ENCODE peak calls at places on chromosomes 4 and X, in five cellular contexts. One of them, this sample, is unnamed.

GRCh38 chr4:102518703-102519131 is 17.6 kb downstream of the NFKB1 start:
- DNase-seq in AG04449: no peak
- DNase-seq in osteocyte: no peak
- DNase-seq in right lobe of liver: no peak
- DNase-seq in CD8-positive, alpha-beta T cell: no peak
- DNase-seq in this sample: no peak

GRCh38 chrX:38804481-38805293 is 3.4 kb downstream of the MID1IP1 start:
- DNase-seq in right lobe of liver: peak
- DNase-seq in CD8-positive, alpha-beta T cell: peak
- DNase-seq in AG04449: no peak
- DNase-seq in osteocyte: no peak
- DNase-seq in this sample: peak

GRCh38 chr4:109332926-109333464 is 30.5 kb upstream of the COL25A1 start:
- DNase-seq in AG04449: no peak
- DNase-seq in right lobe of liver: no peak
- DNase-seq in CD8-positive, alpha-beta T cell: no peak
- DNase-seq in osteocyte: no peak
- DNase-seq in this sample: no peak

GRCh38 chr4:766152-766515 is 59.8 kb downstream of the CPLX1 start:
- DNase-seq in AG04449: no peak
- DNase-seq in right lobe of liver: no peak
- DNase-seq in osteocyte: no peak
- DNase-seq in CD8-positive, alpha-beta T cell: no peak
- DNase-seq in this sample: no peak

GRCh38 chr4:91298156-91298700 is 1005.5 kb upstream of the GRID2 start:
- DNase-seq in AG04449: no peak
- DNase-seq in right lobe of liver: no peak
- DNase-seq in osteocyte: no peak
- DNase-seq in CD8-positive, alpha-beta T cell: no peak
- DNase-seq in this sample: no peak

GRCh38 chr4:25914670-25915358 is 794 bp downstream of the SMIM20 start:
- DNase-seq in AG04449: no peak
- DNase-seq in right lobe of liver: no peak
- DNase-seq in osteocyte: no peak
- DNase-seq in CD8-positive, alpha-beta T cell: no peak
- DNase-seq in this sample: peak

GRCh38 chr4:31918891-31919290 is 1198.7 kb downstream of the PCDH7 start:
- DNase-seq in osteocyte: no peak
- DNase-seq in right lobe of liver: no peak
- DNase-seq in AG04449: no peak
- DNase-seq in CD8-positive, alpha-beta T cell: no peak
- DNase-seq in this sample: no peak

GRCh38 chr4:95510145-95510544 is 38.6 kb downstream of the UNC5C start:
- DNase-seq in CD8-positive, alpha-beta T cell: no peak
- DNase-seq in osteocyte: no peak
- DNase-seq in right lobe of liver: no peak
- DNase-seq in AG04449: no peak
- DNase-seq in this sample: no peak

GRCh38 chrX:131675596-131676194 is 131.8 kb downstream of the OR13H1 start:
- DNase-seq in right lobe of liver: no peak
- DNase-seq in AG04449: no peak
- DNase-seq in CD8-positive, alpha-beta T cell: no peak
- DNase-seq in osteocyte: no peak
- DNase-seq in this sample: peak
- TF ChIP-seq CTCF in right lobe of liver: peak
- TF ChIP-seq CTCF in AG04449: no peak
- TF ChIP-seq CTCF in CD8-positive, alpha-beta T cell: no peak
- TF ChIP-seq CTCF in osteocyte: peak
- TF ChIP-seq CTCF in this sample: peak

DNA sequence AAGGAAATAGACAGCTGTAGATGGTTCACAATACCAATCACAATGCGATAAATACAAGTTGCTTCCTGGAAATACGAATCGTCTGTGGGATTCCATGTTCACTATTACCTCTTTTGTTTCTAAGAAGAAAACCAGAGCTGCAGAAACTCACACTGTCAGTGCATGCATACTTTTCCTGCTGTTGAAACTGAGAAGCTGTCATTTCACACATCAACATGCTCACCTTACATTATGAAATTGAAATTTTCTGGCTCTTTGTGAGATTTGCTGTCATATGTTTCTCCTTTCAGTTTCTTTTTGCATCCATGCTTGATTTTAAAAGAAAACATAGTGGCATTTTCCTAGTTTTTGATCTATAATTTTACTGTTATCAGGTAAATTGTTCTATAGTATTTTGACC is 418.3 kb upstream of the HTR2C start:
- DNase-seq in osteocyte: no peak
- DNase-seq in right lobe of liver: no peak
- DNase-seq in AG04449: no peak
- DNase-seq in CD8-positive, alpha-beta T cell: no peak
- DNase-seq in this sample: no peak
- TF ChIP-seq CTCF in osteocyte: no peak
- TF ChIP-seq CTCF in right lobe of liver: no peak
- TF ChIP-seq CTCF in AG04449: no peak
- TF ChIP-seq CTCF in CD8-positive, alpha-beta T cell: no peak
- TF ChIP-seq CTCF in this sample: no peak

DNA sequence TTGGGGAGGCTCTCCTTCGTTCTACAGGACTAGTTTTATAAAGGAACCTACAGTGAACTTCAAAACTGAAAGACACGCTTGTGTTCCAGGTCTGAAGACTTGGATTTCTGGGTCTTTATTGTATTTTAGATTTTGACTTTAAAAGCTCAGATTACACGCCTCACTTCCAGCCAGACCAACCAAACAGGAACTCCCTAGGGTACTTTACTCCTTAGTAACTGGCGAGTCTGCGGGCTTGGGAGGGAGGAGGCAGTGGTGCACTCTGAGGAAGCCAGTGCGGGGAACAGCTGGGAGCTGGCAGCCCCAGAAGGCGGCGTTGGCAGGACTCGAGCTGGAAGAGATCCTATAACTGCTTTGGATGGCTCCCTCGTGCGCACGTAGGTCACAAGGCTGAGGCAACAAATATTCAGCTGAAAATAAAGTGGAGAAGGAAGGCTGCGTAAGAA is 388 bp upstream of the PHKA1 start:
- DNase-seq in osteocyte: no peak
- DNase-seq in right lobe of liver: peak
- DNase-seq in CD8-positive, alpha-beta T cell: no peak
- DNase-seq in AG04449: no peak
- DNase-seq in this sample: peak
- TF ChIP-seq CTCF in osteocyte: no peak
- TF ChIP-seq CTCF in right lobe of liver: no peak
- TF ChIP-seq CTCF in CD8-positive, alpha-beta T cell: no peak
- TF ChIP-seq CTCF in AG04449: no peak
- TF ChIP-seq CTCF in this sample: no peak

DNA sequence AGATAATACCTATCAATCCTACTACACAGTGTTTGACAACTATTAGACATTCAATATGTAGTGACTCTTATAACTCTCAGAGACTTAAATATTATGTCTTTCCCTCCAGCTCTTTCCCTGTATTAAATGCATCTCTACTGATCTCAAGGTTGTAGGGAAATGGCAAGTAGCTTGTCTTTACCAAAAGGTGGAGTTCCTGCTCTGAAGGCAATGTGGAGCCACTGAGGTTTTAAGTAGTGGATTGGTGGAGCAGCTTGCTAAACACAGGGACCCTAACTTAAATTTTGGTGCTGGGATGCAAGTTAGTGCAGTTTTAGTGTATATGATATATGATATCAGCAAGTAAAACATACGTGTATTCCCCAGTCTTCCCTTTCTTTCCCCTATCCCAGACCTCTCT is 13.1 kb downstream of the FNIP2 start:
- DNase-seq in CD8-positive, alpha-beta T cell: no peak
- DNase-seq in right lobe of liver: no peak
- DNase-seq in AG04449: no peak
- DNase-seq in osteocyte: no peak
- DNase-seq in this sample: no peak
- TF ChIP-seq CTCF in CD8-positive, alpha-beta T cell: no peak
- TF ChIP-seq CTCF in right lobe of liver: no peak
- TF ChIP-seq CTCF in AG04449: no peak
- TF ChIP-seq CTCF in osteocyte: no peak
- TF ChIP-seq CTCF in this sample: no peak